ENCODE peak calls at places on chromosomes 13 and 19, in seven cellular contexts. One of them, this sample, is unnamed.

GRCh38 chr13:78602561-78603239 is 652 bp downstream of the POU4F1 start:
- DNase-seq in activated T-helper 1 cell treated with anti-CD3 and anti-CD28 coated beads, Interleukin-12 subunit alpha, Interleukin-12 subunit beta, Interleukin-2, Interleukin-4 antibody, amounts not matched to agents 30 ng/mL and 10 ng/mL and 1 ng/mL, durations not matched to agents 14 hours and 24 hours and 36 hours: no peak
- DNase-seq in NCI-H69: peak; percentile 40
- DNase-seq in WERI-Rb-1: no peak
- DNase-seq in brain microvascular endothelial cell: no peak
- DNase-seq in GM12878: no peak
- DNase-seq in stimulated activated CD4-positive, alpha-beta T cell treated with anti-CD3 and anti-CD28 coated beads, Interleukin-4, amount 100 ng/mL, for 24 hours: no peak
- DNase-seq in this sample: no peak

GRCh38 chr13:27593267-27593666 is 27.1 kb downstream of the LNX2 start:
- DNase-seq in activated T-helper 1 cell treated with anti-CD3 and anti-CD28 coated beads, Interleukin-12 subunit alpha, Interleukin-12 subunit beta, Interleukin-2, Interleukin-4 antibody, amounts not matched to agents 30 ng/mL and 10 ng/mL and 1 ng/mL, durations not matched to agents 14 hours and 24 hours and 36 hours: no peak
- DNase-seq in NCI-H69: no peak
- DNase-seq in WERI-Rb-1: no peak
- DNase-seq in brain microvascular endothelial cell: no peak
- DNase-seq in GM12878: no peak
- DNase-seq in stimulated activated CD4-positive, alpha-beta T cell treated with anti-CD3 and anti-CD28 coated beads, Interleukin-4, amount 100 ng/mL, for 24 hours: no peak
- DNase-seq in this sample: no peak

GRCh38 chr19:1027953-1028902 is 1.8 kb downstream of the CNN2 start:
- DNase-seq in activated T-helper 1 cell treated with anti-CD3 and anti-CD28 coated beads, Interleukin-12 subunit alpha, Interleukin-12 subunit beta, Interleukin-2, Interleukin-4 antibody, amounts not matched to agents 30 ng/mL and 10 ng/mL and 1 ng/mL, durations not matched to agents 14 hours and 24 hours and 36 hours: peak; percentile 58
- DNase-seq in NCI-H69: peak; percentile 85
- DNase-seq in WERI-Rb-1: peak; percentile 83
- DNase-seq in brain microvascular endothelial cell: peak; percentile 89
- DNase-seq in GM12878: no peak
- DNase-seq in stimulated activated CD4-positive, alpha-beta T cell treated with anti-CD3 and anti-CD28 coated beads, Interleukin-4, amount 100 ng/mL, for 24 hours: peak; percentile 43
- DNase-seq in this sample: peak; percentile 89

GRCh38 chr19:47729799-47730520 is 15.4 kb upstream of the NOP53 start:
- DNase-seq in activated T-helper 1 cell treated with anti-CD3 and anti-CD28 coated beads, Interleukin-12 subunit alpha, Interleukin-12 subunit beta, Interleukin-2, Interleukin-4 antibody, amounts not matched to agents 30 ng/mL and 10 ng/mL and 1 ng/mL, durations not matched to agents 14 hours and 24 hours and 36 hours: peak; percentile 50
- DNase-seq in NCI-H69: peak; percentile 70
- DNase-seq in WERI-Rb-1: no peak
- DNase-seq in brain microvascular endothelial cell: no peak
- DNase-seq in GM12878: no peak
- DNase-seq in stimulated activated CD4-positive, alpha-beta T cell treated with anti-CD3 and anti-CD28 coated beads, Interleukin-4, amount 100 ng/mL, for 24 hours: peak; percentile 57
- DNase-seq in this sample: no peak

GRCh38 chr13:44739539-44739938 is 163.4 kb upstream of the TSC22D1 start:
- DNase-seq in activated T-helper 1 cell treated with anti-CD3 and anti-CD28 coated beads, Interleukin-12 subunit alpha, Interleukin-12 subunit beta, Interleukin-2, Interleukin-4 antibody, amounts not matched to agents 30 ng/mL and 10 ng/mL and 1 ng/mL, durations not matched to agents 14 hours and 24 hours and 36 hours: no peak
- DNase-seq in NCI-H69: no peak
- DNase-seq in WERI-Rb-1: no peak
- DNase-seq in brain microvascular endothelial cell: no peak
- DNase-seq in GM12878: no peak
- DNase-seq in stimulated activated CD4-positive, alpha-beta T cell treated with anti-CD3 and anti-CD28 coated beads, Interleukin-4, amount 100 ng/mL, for 24 hours: no peak
- DNase-seq in this sample: no peak

GRCh38 chr19:49151339-49152217 is 3.6 kb downstream of the HRC start:
- DNase-seq in activated T-helper 1 cell treated with anti-CD3 and anti-CD28 coated beads, Interleukin-12 subunit alpha, Interleukin-12 subunit beta, Interleukin-2, Interleukin-4 antibody, amounts not matched to agents 30 ng/mL and 10 ng/mL and 1 ng/mL, durations not matched to agents 14 hours and 24 hours and 36 hours: no peak
- DNase-seq in NCI-H69: peak; percentile 83
- DNase-seq in WERI-Rb-1: peak; percentile 70
- DNase-seq in brain microvascular endothelial cell: no peak
- DNase-seq in GM12878: no peak
- DNase-seq in stimulated activated CD4-positive, alpha-beta T cell treated with anti-CD3 and anti-CD28 coated beads, Interleukin-4, amount 100 ng/mL, for 24 hours: no peak
- DNase-seq in this sample: no peak

GRCh38 chr19:45812297-45812696 is 2.8 kb downstream of the RSPH6A start:
- DNase-seq in activated T-helper 1 cell treated with anti-CD3 and anti-CD28 coated beads, Interleukin-12 subunit alpha, Interleukin-12 subunit beta, Interleukin-2, Interleukin-4 antibody, amounts not matched to agents 30 ng/mL and 10 ng/mL and 1 ng/mL, durations not matched to agents 14 hours and 24 hours and 36 hours: no peak
- DNase-seq in NCI-H69: no peak
- DNase-seq in WERI-Rb-1: no peak
- DNase-seq in brain microvascular endothelial cell: no peak
- DNase-seq in GM12878: no peak
- DNase-seq in stimulated activated CD4-positive, alpha-beta T cell treated with anti-CD3 and anti-CD28 coated beads, Interleukin-4, amount 100 ng/mL, for 24 hours: no peak
- DNase-seq in this sample: no peak

GRCh38 chr13:62234780-62235530 is 819.3 kb upstream of the PCDH20 start:
- DNase-seq in activated T-helper 1 cell treated with anti-CD3 and anti-CD28 coated beads, Interleukin-12 subunit alpha, Interleukin-12 subunit beta, Interleukin-2, Interleukin-4 antibody, amounts not matched to agents 30 ng/mL and 10 ng/mL and 1 ng/mL, durations not matched to agents 14 hours and 24 hours and 36 hours: no peak
- DNase-seq in NCI-H69: no peak
- DNase-seq in WERI-Rb-1: no peak
- DNase-seq in brain microvascular endothelial cell: no peak
- DNase-seq in GM12878: no peak
- DNase-seq in stimulated activated CD4-positive, alpha-beta T cell treated with anti-CD3 and anti-CD28 coated beads, Interleukin-4, amount 100 ng/mL, for 24 hours: no peak
- DNase-seq in this sample: no peak

GRCh38 chr13:43933378-43933777 is 53.7 kb downstream of the LACC1 start:
- DNase-seq in activated T-helper 1 cell treated with anti-CD3 and anti-CD28 coated beads, Interleukin-12 subunit alpha, Interleukin-12 subunit beta, Interleukin-2, Interleukin-4 antibody, amounts not matched to agents 30 ng/mL and 10 ng/mL and 1 ng/mL, durations not matched to agents 14 hours and 24 hours and 36 hours: no peak
- DNase-seq in NCI-H69: no peak
- DNase-seq in WERI-Rb-1: no peak
- DNase-seq in brain microvascular endothelial cell: no peak
- DNase-seq in GM12878: peak; percentile 41
- DNase-seq in stimulated activated CD4-positive, alpha-beta T cell treated with anti-CD3 and anti-CD28 coated beads, Interleukin-4, amount 100 ng/mL, for 24 hours: no peak
- DNase-seq in this sample: no peak

GRCh38 chr19:33399081-33399744 is 25.7 kb downstream of the CEBPG start:
- DNase-seq in activated T-helper 1 cell treated with anti-CD3 and anti-CD28 coated beads, Interleukin-12 subunit alpha, Interleukin-12 subunit beta, Interleukin-2, Interleukin-4 antibody, amounts not matched to agents 30 ng/mL and 10 ng/mL and 1 ng/mL, durations not matched to agents 14 hours and 24 hours and 36 hours: no peak
- DNase-seq in NCI-H69: no peak
- DNase-seq in WERI-Rb-1: no peak
- DNase-seq in brain microvascular endothelial cell: no peak
- DNase-seq in GM12878: no peak
- DNase-seq in stimulated activated CD4-positive, alpha-beta T cell treated with anti-CD3 and anti-CD28 coated beads, Interleukin-4, amount 100 ng/mL, for 24 hours: no peak
- DNase-seq in this sample: no peak

GRCh38 chr19:48722196-48722708 is 2.7 kb upstream of the MAMSTR start:
- DNase-seq in activated T-helper 1 cell treated with anti-CD3 and anti-CD28 coated beads, Interleukin-12 subunit alpha, Interleukin-12 subunit beta, Interleukin-2, Interleukin-4 antibody, amounts not matched to agents 30 ng/mL and 10 ng/mL and 1 ng/mL, durations not matched to agents 14 hours and 24 hours and 36 hours: no peak
- DNase-seq in NCI-H69: no peak
- DNase-seq in WERI-Rb-1: no peak
- DNase-seq in brain microvascular endothelial cell: no peak
- DNase-seq in GM12878: no peak
- DNase-seq in stimulated activated CD4-positive, alpha-beta T cell treated with anti-CD3 and anti-CD28 coated beads, Interleukin-4, amount 100 ng/mL, for 24 hours: no peak
- DNase-seq in this sample: no peak

GRCh38 chr19:42216653-42217521 is 590 bp downstream of the DEDD2 start:
- DNase-seq in activated T-helper 1 cell treated with anti-CD3 and anti-CD28 coated beads, Interleukin-12 subunit alpha, Interleukin-12 subunit beta, Interleukin-2, Interleukin-4 antibody, amounts not matched to agents 30 ng/mL and 10 ng/mL and 1 ng/mL, durations not matched to agents 14 hours and 24 hours and 36 hours: no peak
- DNase-seq in NCI-H69: peak; percentile 78
- DNase-seq in WERI-Rb-1: peak; percentile 53
- DNase-seq in brain microvascular endothelial cell: peak; percentile 19
- DNase-seq in GM12878: no peak
- DNase-seq in stimulated activated CD4-positive, alpha-beta T cell treated with anti-CD3 and anti-CD28 coated beads, Interleukin-4, amount 100 ng/mL, for 24 hours: peak; percentile 24
- DNase-seq in this sample: peak; percentile 12

GRCh38 chr13:22061806-22062391 is 391.0 kb downstream of the FGF9 start:
- DNase-seq in activated T-helper 1 cell treated with anti-CD3 and anti-CD28 coated beads, Interleukin-12 subunit alpha, Interleukin-12 subunit beta, Interleukin-2, Interleukin-4 antibody, amounts not matched to agents 30 ng/mL and 10 ng/mL and 1 ng/mL, durations not matched to agents 14 hours and 24 hours and 36 hours: no peak
- DNase-seq in NCI-H69: peak; percentile 92
- DNase-seq in WERI-Rb-1: no peak
- DNase-seq in brain microvascular endothelial cell: no peak
- DNase-seq in GM12878: peak; percentile 80
- DNase-seq in stimulated activated CD4-positive, alpha-beta T cell treated with anti-CD3 and anti-CD28 coated beads, Interleukin-4, amount 100 ng/mL, for 24 hours: no peak
- DNase-seq in this sample: no peak